ENCODE peak calls at places on chromosomes 3 and 15, in five cellular contexts. One of them, this sample, is unnamed.
A peak's percentile ranks its signal among the peaks of the same experiment; 100 is the strongest.

GRCh38 chr3:29757054-29757777 is 476.3 kb downstream of the RBMS3 start:
- DNase-seq in coronary artery: no peak
- DNase-seq in body of pancreas: peak; percentile 58
- DNase-seq in CD4-positive, alpha-beta memory T cell: no peak
- DNase-seq in fibroblast of pulmonary artery: peak; percentile 69
- DNase-seq in this sample: peak; percentile 37

GRCh38 chr3:127183931-127184869 is 8.7 kb upstream of the PRR23E start:
- DNase-seq in coronary artery: peak; percentile 45
- DNase-seq in CD4-positive, alpha-beta memory T cell: no peak
- DNase-seq in body of pancreas: no peak
- DNase-seq in fibroblast of pulmonary artery: no peak
- DNase-seq in this sample: no peak

GRCh38 chr15:29233566-29233965 is 36.1 kb downstream of the NSMCE3 start:
- DNase-seq in CD4-positive, alpha-beta memory T cell: no peak
- DNase-seq in fibroblast of pulmonary artery: no peak
- DNase-seq in coronary artery: no peak
- DNase-seq in body of pancreas: no peak
- DNase-seq in this sample: peak; percentile 6

GRCh38 chr15:78988361-78988911 is 43.6 kb upstream of the CTSH start:
- DNase-seq in CD4-positive, alpha-beta memory T cell: no peak
- DNase-seq in fibroblast of pulmonary artery: peak; percentile 98
- DNase-seq in body of pancreas: peak; percentile 72
- DNase-seq in coronary artery: peak; percentile 79
- DNase-seq in this sample: peak; percentile 95

GRCh38 chr3:51445544-51446280 is 54.1 kb downstream of the DCAF1 start:
- DNase-seq in CD4-positive, alpha-beta memory T cell: no peak
- DNase-seq in fibroblast of pulmonary artery: peak; percentile 2
- DNase-seq in coronary artery: no peak
- DNase-seq in body of pancreas: no peak
- DNase-seq in this sample: no peak

GRCh38 chr3:54122046-54122801 is at the start of gene CACNA2D3:
- DNase-seq in coronary artery: no peak
- DNase-seq in body of pancreas: peak; percentile 53
- DNase-seq in CD4-positive, alpha-beta memory T cell: no peak
- DNase-seq in fibroblast of pulmonary artery: peak; percentile 63
- DNase-seq in this sample: no peak

GRCh38 chr3:69282191-69282590 is 103.7 kb downstream of the FRMD4B start:
- DNase-seq in CD4-positive, alpha-beta memory T cell: no peak
- DNase-seq in body of pancreas: no peak
- DNase-seq in fibroblast of pulmonary artery: no peak
- DNase-seq in coronary artery: no peak
- DNase-seq in this sample: peak; percentile 56

GRCh38 chr3:138034918-138035317 is 25.0 kb downstream of the CLDN18 start:
- DNase-seq in body of pancreas: no peak
- DNase-seq in CD4-positive, alpha-beta memory T cell: no peak
- DNase-seq in coronary artery: no peak
- DNase-seq in fibroblast of pulmonary artery: no peak
- DNase-seq in this sample: no peak

GRCh38 chr3:141051641-141052569 is 758 bp downstream of the SPSB4 start:
- DNase-seq in CD4-positive, alpha-beta memory T cell: no peak
- DNase-seq in fibroblast of pulmonary artery: no peak
- DNase-seq in coronary artery: peak; percentile 55
- DNase-seq in body of pancreas: peak; percentile 69
- DNase-seq in this sample: peak; percentile 12

GRCh38 chr15:99123706-99124451 is 19.0 kb downstream of the SYNM start:
- DNase-seq in body of pancreas: peak; percentile 85
- DNase-seq in coronary artery: peak; percentile 96
- DNase-seq in fibroblast of pulmonary artery: peak; percentile 95
- DNase-seq in CD4-positive, alpha-beta memory T cell: no peak
- DNase-seq in this sample: peak; percentile 97

GRCh38 chr3:146222204-146223046 is 28.5 kb downstream of the PLSCR4 start:
- DNase-seq in body of pancreas: peak; percentile 25
- DNase-seq in coronary artery: no peak
- DNase-seq in CD4-positive, alpha-beta memory T cell: no peak
- DNase-seq in fibroblast of pulmonary artery: peak; percentile 64
- DNase-seq in this sample: peak; percentile 51

GRCh38 chr3:123082370-123083065 is 15.7 kb downstream of the PDIA5 start:
- DNase-seq in coronary artery: no peak
- DNase-seq in body of pancreas: no peak
- DNase-seq in fibroblast of pulmonary artery: no peak
- DNase-seq in CD4-positive, alpha-beta memory T cell: no peak
- DNase-seq in this sample: no peak

GRCh38 chr15:78672285-78673003 is 31.4 kb upstream of the CHRNB4 start:
- DNase-seq in coronary artery: no peak
- DNase-seq in body of pancreas: peak; percentile 13
- DNase-seq in fibroblast of pulmonary artery: no peak
- DNase-seq in CD4-positive, alpha-beta memory T cell: no peak
- DNase-seq in this sample: no peak

GRCh38 chr15:69504352-69505040 is 51.9 kb downstream of the RPLP1 start:
- DNase-seq in fibroblast of pulmonary artery: no peak
- DNase-seq in CD4-positive, alpha-beta memory T cell: no peak
- DNase-seq in body of pancreas: no peak
- DNase-seq in coronary artery: no peak
- DNase-seq in this sample: no peak

GRCh38 chr3:12993022-12993622 is 80.1 kb downstream of the IQSEC1 start:
- DNase-seq in CD4-positive, alpha-beta memory T cell: no peak
- DNase-seq in coronary artery: no peak
- DNase-seq in body of pancreas: peak; percentile 51
- DNase-seq in fibroblast of pulmonary artery: no peak
- DNase-seq in this sample: no peak

GRCh38 chr3:170429050-170429449 is 10.4 kb downstream of the CLDN11 start:
- DNase-seq in coronary artery: no peak
- DNase-seq in CD4-positive, alpha-beta memory T cell: no peak
- DNase-seq in body of pancreas: no peak
- DNase-seq in fibroblast of pulmonary artery: peak; percentile 38
- DNase-seq in this sample: no peak

GRCh38 chr15:57146394-57147140 is 228.1 kb downstream of the TCF12 start:
- DNase-seq in body of pancreas: no peak
- DNase-seq in CD4-positive, alpha-beta memory T cell: no peak
- DNase-seq in fibroblast of pulmonary artery: peak; percentile 86
- DNase-seq in coronary artery: no peak
- DNase-seq in this sample: peak; percentile 76

GRCh38 chr3:58679974-58680656 is 13.5 kb upstream of the FAM3D start:
- DNase-seq in CD4-positive, alpha-beta memory T cell: no peak
- DNase-seq in coronary artery: peak; percentile 46
- DNase-seq in body of pancreas: no peak
- DNase-seq in fibroblast of pulmonary artery: no peak
- DNase-seq in this sample: no peak

GRCh38 chr3:46261926-46262594 is 19.8 kb downstream of the CCR3 start:
- DNase-seq in body of pancreas: no peak
- DNase-seq in fibroblast of pulmonary artery: no peak
- DNase-seq in CD4-positive, alpha-beta memory T cell: no peak
- DNase-seq in coronary artery: no peak
- DNase-seq in this sample: no peak

GRCh38 chr3:59609967-59610366 is 560.1 kb upstream of the CFAP20DC start:
- DNase-seq in CD4-positive, alpha-beta memory T cell: no peak
- DNase-seq in fibroblast of pulmonary artery: no peak
- DNase-seq in body of pancreas: peak; percentile 13
- DNase-seq in coronary artery: no peak
- DNase-seq in this sample: peak; percentile 68

GRCh38 chr3:67858492-67858891 is 204.1 kb upstream of the SUCLG2 start:
- DNase-seq in fibroblast of pulmonary artery: no peak
- DNase-seq in CD4-positive, alpha-beta memory T cell: no peak
- DNase-seq in body of pancreas: no peak
- DNase-seq in coronary artery: no peak
- DNase-seq in this sample: no peak

GRCh38 chr3:101643861-101644613 is 32.9 kb downstream of the ZBTB11 start:
- DNase-seq in fibroblast of pulmonary artery: peak; percentile 49
- DNase-seq in body of pancreas: no peak
- DNase-seq in CD4-positive, alpha-beta memory T cell: peak; percentile 72
- DNase-seq in coronary artery: no peak
- DNase-seq in this sample: peak; percentile 79

DNA sequence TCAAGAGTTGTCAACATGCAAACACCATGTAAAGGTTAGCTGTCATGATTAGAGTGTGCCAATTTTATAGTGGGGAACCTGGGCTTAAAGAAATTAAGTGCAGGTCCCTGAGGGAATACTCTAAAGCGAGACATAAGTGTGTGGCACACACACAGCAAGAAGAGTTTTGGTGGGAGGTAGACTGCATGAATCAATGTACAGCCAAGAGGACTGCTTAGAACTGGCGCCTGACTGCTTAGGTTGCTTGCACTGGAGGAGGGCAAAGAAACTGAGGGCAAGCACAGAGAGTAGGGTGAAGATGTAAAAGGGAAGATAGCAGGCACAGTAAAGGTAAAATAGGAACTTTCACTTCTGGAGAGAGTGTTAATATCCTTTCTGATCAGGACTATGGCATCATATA is 184.9 kb downstream of the SOX2 start:
- DNase-seq in body of pancreas: no peak
- DNase-seq in fibroblast of pulmonary artery: no peak
- DNase-seq in CD4-positive, alpha-beta memory T cell: no peak
- DNase-seq in coronary artery: no peak
- DNase-seq in this sample: no peak
- H3K4me3 ChIP-seq in body of pancreas: no peak overlapping the region
- H3K4me3 ChIP-seq in fibroblast of pulmonary artery: no peak overlapping the region
- H3K4me3 ChIP-seq in CD4-positive, alpha-beta memory T cell: no peak overlapping the region
- H3K4me3 ChIP-seq in coronary artery: no peak overlapping the region
- H3K4me3 ChIP-seq in this sample: no peak overlapping the region

DNA sequence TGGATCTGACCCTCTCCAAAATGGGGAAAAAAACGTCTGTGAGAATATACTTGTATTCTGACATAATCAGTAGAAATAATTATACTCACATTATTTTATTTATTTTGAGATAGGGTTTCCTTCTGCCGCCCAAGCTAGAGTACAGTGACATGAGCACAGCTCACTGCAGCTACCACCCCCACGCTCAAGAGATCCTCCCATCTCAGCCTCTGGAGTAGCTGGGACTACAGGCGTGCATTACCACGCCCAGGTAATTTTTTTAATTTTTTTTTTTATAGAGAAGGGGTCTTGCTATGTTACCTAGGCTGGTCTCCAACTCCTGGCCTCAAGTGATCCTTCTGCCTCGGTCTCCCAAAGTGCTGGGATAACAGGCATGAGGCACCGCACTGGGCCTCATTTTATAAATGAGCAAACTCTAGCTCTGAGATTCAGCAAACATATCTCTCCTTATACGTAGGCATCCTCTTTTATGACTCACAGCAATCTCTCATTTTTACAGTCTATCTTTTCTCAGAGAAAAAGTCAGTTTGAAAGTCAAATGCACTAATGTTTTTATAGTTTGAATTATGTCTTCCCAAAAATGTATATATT is 986 bp upstream of the VGLL3 start:
- DNase-seq in fibroblast of pulmonary artery: no peak
- DNase-seq in coronary artery: no peak
- DNase-seq in body of pancreas: no peak
- DNase-seq in CD4-positive, alpha-beta memory T cell: no peak
- DNase-seq in this sample: peak; percentile 48
- H3K4me3 ChIP-seq in fibroblast of pulmonary artery: peak overlapping the region; percentile 87
- H3K4me3 ChIP-seq in coronary artery: peak overlapping the region; percentile 97
- H3K4me3 ChIP-seq in body of pancreas: no peak overlapping the region
- H3K4me3 ChIP-seq in CD4-positive, alpha-beta memory T cell: no peak overlapping the region
- H3K4me3 ChIP-seq in this sample: peak overlapping the region; percentile 64

DNA sequence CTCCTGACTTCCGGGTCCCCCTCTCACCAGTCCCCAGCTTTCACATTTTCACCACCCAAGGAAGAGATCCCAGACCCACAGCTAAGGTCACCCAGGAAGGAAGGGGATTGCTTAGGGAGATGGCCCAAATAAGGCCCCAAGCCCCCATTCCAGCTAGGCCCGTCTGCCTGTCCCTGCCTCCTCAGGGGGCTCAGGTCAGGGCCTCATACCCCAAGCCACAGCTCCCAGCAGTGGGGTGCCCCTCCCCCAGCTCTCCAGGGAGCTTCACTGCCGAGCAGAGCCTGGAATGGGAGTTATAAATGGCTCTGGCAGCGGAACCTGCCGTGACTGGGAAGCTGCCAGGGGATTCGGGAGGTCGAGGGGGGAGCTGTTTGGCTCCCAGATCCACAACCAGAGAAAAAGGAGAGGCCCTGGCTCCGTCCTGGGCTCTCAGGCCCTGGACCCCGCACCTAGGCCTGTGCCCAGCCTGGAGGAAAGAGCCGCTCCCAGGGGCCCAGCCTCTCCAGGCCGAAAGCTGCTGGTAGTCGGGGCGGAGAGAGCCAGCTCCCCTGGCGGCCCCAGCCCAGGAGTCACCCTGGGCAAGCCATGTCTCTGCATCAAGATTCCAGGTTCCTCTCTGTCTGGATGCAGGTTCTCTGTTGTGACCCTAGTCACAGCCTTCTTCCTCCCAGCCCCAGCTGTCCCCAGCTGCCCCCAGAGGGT is 550 bp downstream of the CCDC9B start:
- DNase-seq in coronary artery: peak; percentile 92
- DNase-seq in body of pancreas: peak; percentile 76
- DNase-seq in CD4-positive, alpha-beta memory T cell: no peak
- DNase-seq in fibroblast of pulmonary artery: peak; percentile 82
- DNase-seq in this sample: peak; percentile 45
- H3K4me3 ChIP-seq in coronary artery: peak overlapping the region; percentile 60
- H3K4me3 ChIP-seq in body of pancreas: no peak overlapping the region
- H3K4me3 ChIP-seq in CD4-positive, alpha-beta memory T cell: no peak overlapping the region
- H3K4me3 ChIP-seq in fibroblast of pulmonary artery: peak overlapping the region; percentile 53
- H3K4me3 ChIP-seq in this sample: peak overlapping the region; percentile 35

GRCh38 chr3:38150780-38151528 is 12.5 kb downstream of the MYD88 start:
- DNase-seq in fibroblast of pulmonary artery: no peak
- DNase-seq in body of pancreas: no peak
- DNase-seq in CD4-positive, alpha-beta memory T cell: no peak
- DNase-seq in coronary artery: peak; percentile 9
- DNase-seq in this sample: no peak
- H3K4me3 ChIP-seq in fibroblast of pulmonary artery: no peak overlapping the region
- H3K4me3 ChIP-seq in body of pancreas: no peak overlapping the region
- H3K4me3 ChIP-seq in CD4-positive, alpha-beta memory T cell: no peak overlapping the region
- H3K4me3 ChIP-seq in coronary artery: no peak overlapping the region
- H3K4me3 ChIP-seq in this sample: no peak overlapping the region

GRCh38 chr3:36700537-36701248 is 63.7 kb downstream of the DCLK3 start:
- DNase-seq in body of pancreas: peak; percentile 66
- DNase-seq in coronary artery: no peak
- DNase-seq in CD4-positive, alpha-beta memory T cell: no peak
- DNase-seq in fibroblast of pulmonary artery: peak; percentile 87
- DNase-seq in this sample: peak; percentile 80

GRCh38 chr3:36701903-36702374 is 62.4 kb downstream of the DCLK3 start:
- DNase-seq in coronary artery: no peak
- DNase-seq in body of pancreas: no peak
- DNase-seq in fibroblast of pulmonary artery: peak; percentile 74
- DNase-seq in CD4-positive, alpha-beta memory T cell: no peak
- DNase-seq in this sample: peak; percentile 98

GRCh38 chr3:36698314-36698713 is 66.0 kb downstream of the DCLK3 start:
- DNase-seq in body of pancreas: no peak
- DNase-seq in CD4-positive, alpha-beta memory T cell: no peak
- DNase-seq in fibroblast of pulmonary artery: no peak
- DNase-seq in coronary artery: no peak
- DNase-seq in this sample: no peak

GRCh38 chr3:36704280-36704679 is 60.1 kb downstream of the DCLK3 start:
- DNase-seq in fibroblast of pulmonary artery: no peak
- DNase-seq in CD4-positive, alpha-beta memory T cell: no peak
- DNase-seq in coronary artery: no peak
- DNase-seq in body of pancreas: no peak
- DNase-seq in this sample: no peak

GRCh38 chr3:36701249-36701572 is 63.1 kb downstream of the DCLK3 start:
- DNase-seq in fibroblast of pulmonary artery: no peak
- DNase-seq in coronary artery: no peak
- DNase-seq in body of pancreas: no peak
- DNase-seq in CD4-positive, alpha-beta memory T cell: no peak
- DNase-seq in this sample: no peak
- H3K4me3 ChIP-seq in fibroblast of pulmonary artery: no peak overlapping the region
- H3K4me3 ChIP-seq in coronary artery: no peak overlapping the region
- H3K4me3 ChIP-seq in body of pancreas: no peak overlapping the region
- H3K4me3 ChIP-seq in CD4-positive, alpha-beta memory T cell: no peak overlapping the region
- H3K4me3 ChIP-seq in this sample: no peak overlapping the region

GRCh38 chr15:75130597-75131268 is 70.9 kb upstream of the C15orf39 start:
- DNase-seq in fibroblast of pulmonary artery: no peak
- DNase-seq in coronary artery: no peak
- DNase-seq in CD4-positive, alpha-beta memory T cell: no peak
- DNase-seq in body of pancreas: no peak
- DNase-seq in this sample: no peak
- H3K4me3 ChIP-seq in fibroblast of pulmonary artery: no peak overlapping the region
- H3K4me3 ChIP-seq in coronary artery: no peak overlapping the region
- H3K4me3 ChIP-seq in CD4-positive, alpha-beta memory T cell: peak overlapping the region; percentile 42
- H3K4me3 ChIP-seq in body of pancreas: no peak overlapping the region
- H3K4me3 ChIP-seq in this sample: no peak overlapping the region

GRCh38 chr3:27633224-27633545 is 88.9 kb downstream of the EOMES start:
- DNase-seq in fibroblast of pulmonary artery: peak; percentile 56
- DNase-seq in body of pancreas: no peak
- DNase-seq in coronary artery: no peak
- DNase-seq in CD4-positive, alpha-beta memory T cell: no peak
- DNase-seq in this sample: peak; percentile 63
- H3K4me3 ChIP-seq in fibroblast of pulmonary artery: peak overlapping the region; percentile 49
- H3K4me3 ChIP-seq in body of pancreas: no peak overlapping the region
- H3K4me3 ChIP-seq in coronary artery: peak overlapping the region; percentile 78
- H3K4me3 ChIP-seq in CD4-positive, alpha-beta memory T cell: peak overlapping the region; percentile 64
- H3K4me3 ChIP-seq in this sample: peak overlapping the region; percentile 46

This sample was measured in fibroblast of mammary gland.